ENCODE peak calls at places on chromosomes 2 and 18, in five cellular contexts. X is spleen, Z is fibroblast of lung, U is ascending aorta, P is PC-3. A is an unnamed sample. For H3K4me1, the result is how much of the 10 kb centered on the place peaks cover.

GRCh38 chr2:60167089-60167488 is 386.4 kb downstream of the BCL11A start:
- DNase-seq in X (no peak), Z (no peak), U (no peak), P (no peak), A (no peak)

GRCh38 chr2:101442042-101442666 is 32.8 kb downstream of the RFX8 start:
- DNase-seq in X (no peak), Z (peak), U (no peak), P (peak), A (no peak)

GRCh38 chr2:102058293-102058833 is 66.6 kb downstream of the IL1R2 start:
- DNase-seq in X (no peak), Z (no peak), U (no peak), P (no peak), A (no peak)

GRCh38 chr2:206665251-206665650 is 23.0 kb downstream of the FAM237A start:
- DNase-seq in X (no peak), Z (no peak), U (no peak), P (no peak), A (no peak)

GRCh38 chr2:176151199-176152099 is at the start of gene HOXD4:
- DNase-seq in X (no peak), Z (peak), U (peak), P (no peak), A (no peak)

GRCh38 chr2:767440-767839 is 90.2 kb upstream of the TMEM18 start:
- DNase-seq in X (no peak), Z (no peak), U (no peak), P (no peak), A (no peak)

GRCh38 chr2:172465417-172466334 is 38.3 kb downstream of the ITGA6 start:
- DNase-seq in X (peak), Z (peak), U (peak), P (peak), A (peak)

GRCh38 chr18:62631173-62631572 is 84.2 kb upstream of the PHLPP1 start:
- DNase-seq in X (no peak), Z (no peak), U (no peak), P (no peak), A (no peak)

GRCh38 chr2:149236413-149236812 is 94.0 kb upstream of the LYPD6 start:
- DNase-seq in X (no peak), Z (no peak), U (no peak), P (no peak), A (no peak)

GRCh38 chr18:26549486-26550435 is 1.4 kb upstream of the KCTD1 start:
- DNase-seq in X (peak), Z (peak), U (peak), P (peak), A (peak)

GRCh38 chr2:110679337-110679707 is 1.5 kb upstream of the BUB1 start:
- DNase-seq in X (no peak), Z (peak), U (no peak), P (peak), A (no peak)

GRCh38 chr2:94990956-94991355 is 34.6 kb upstream of the MAL start:
- DNase-seq in X (no peak), Z (no peak), U (peak), P (no peak), A (peak)

GRCh38 chr18:45764000-45764686 is 40.2 kb downstream of the SLC14A1 start:
- DNase-seq in X (no peak), Z (no peak), U (no peak), P (peak), A (no peak)

GRCh38 chr2:17800219-17800618 is 16.0 kb upstream of the MSGN1 start:
- DNase-seq in X (no peak), Z (no peak), U (no peak), P (no peak), A (no peak)

GRCh38 chr2:61055557-61055956 is 10.1 kb upstream of the SANBR start:
- DNase-seq in X (no peak), Z (no peak), U (no peak), P (no peak), A (no peak)

GRCh38 chr18:35740616-35741015 is 159.1 kb downstream of the GALNT1 start:
- DNase-seq in X (no peak), Z (peak), U (no peak), P (no peak), A (no peak)

GRCh38 chr18:48959921-48960920 is 9.5 kb upstream of the SMAD7 start:
- DNase-seq in X (peak), Z (peak), U (no peak), P (no peak), A (no peak)

GRCh38 chr2:39356922-39357639 is 80.0 kb downstream of the MAP4K3 start:
- DNase-seq in X (no peak), Z (no peak), U (no peak), P (no peak), A (no peak)

GRCh38 chr2:212114489-212114888 is 424.1 kb downstream of the ERBB4 start:
- DNase-seq in X (no peak), Z (no peak), U (no peak), P (no peak), A (no peak)

GRCh38 chr18:25661836-25662235 is 309.9 kb upstream of the ZNF521 start:
- DNase-seq in X (no peak), Z (no peak), U (no peak), P (no peak), A (no peak)

DNA sequence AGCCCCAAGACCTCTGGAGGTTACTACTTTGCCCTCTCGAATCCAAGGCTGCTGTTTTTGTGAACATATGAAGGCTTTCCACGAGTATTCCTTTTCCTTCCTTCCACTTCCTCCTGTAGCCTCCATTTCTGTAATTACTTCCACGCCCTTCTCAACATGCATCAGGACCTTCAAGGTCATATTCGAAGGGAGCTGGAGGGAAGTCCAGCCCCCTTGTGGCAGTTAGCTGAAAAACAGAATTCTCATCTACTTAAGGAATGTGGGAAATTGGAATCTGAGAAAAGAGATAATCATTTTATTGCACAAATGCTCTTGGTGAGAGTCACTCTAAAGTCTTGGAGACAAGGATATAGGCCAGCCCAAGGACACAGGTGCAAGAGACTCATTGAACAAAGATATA is 1000.2 kb downstream of the TDRD15 start:
- DNase-seq in X (no peak), Z (no peak), U (no peak), P (no peak), A (no peak)
- TF ChIP-seq CTCF in X (no peak), Z (no peak), U (no peak), P (no peak), A (no peak)

GRCh38 chr2:75432761-75433361 is 127.9 kb downstream of the EVA1A start:
- DNase-seq in X (peak), Z (peak), U (no peak), P (no peak), A (peak)

GRCh38 chr2:75429036-75429435 is 131.7 kb downstream of the EVA1A start:
- DNase-seq in X (peak), Z (no peak), U (no peak), P (no peak), A (no peak)

GRCh38 chr2:75431757-75432156 is 129.0 kb downstream of the EVA1A start:
- DNase-seq in X (peak), Z (no peak), U (no peak), P (peak), A (no peak)

GRCh38 chr2:75428627-75429026 is 132.1 kb downstream of the EVA1A start:
- DNase-seq in X (peak), Z (no peak), U (no peak), P (no peak), A (no peak)

GRCh38 chr2:75431276-75431675 is 129.5 kb downstream of the EVA1A start:
- DNase-seq in X (no peak), Z (no peak), U (no peak), P (no peak), A (no peak)
- H3K4me3 ChIP-seq in X (no peak), Z (no peak), U (no peak), P (no peak), A (no peak)

DNA sequence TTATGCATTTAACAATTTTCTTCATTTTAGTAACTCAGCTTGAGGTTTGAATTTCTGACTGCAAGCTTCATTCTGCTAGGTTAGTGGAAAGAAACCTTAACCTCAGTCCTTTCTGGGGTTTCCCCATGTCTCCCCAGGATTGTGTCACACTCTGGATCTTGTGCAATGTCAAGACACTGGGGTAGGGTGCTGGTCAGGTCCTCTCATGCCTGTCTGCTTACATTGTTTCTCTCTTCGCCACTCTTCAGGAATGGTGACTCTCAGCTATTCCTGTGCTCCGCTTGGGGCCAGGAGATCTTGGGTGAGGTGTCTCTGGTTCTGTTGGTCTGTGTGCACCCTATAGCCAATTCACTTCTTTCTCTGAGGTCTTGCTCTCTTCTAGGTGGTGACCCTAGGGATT is 23.9 kb downstream of the CTLA4 start:
- DNase-seq in X (no peak), Z (no peak), U (peak), P (no peak), A (no peak)
- H3K4me1 ChIP-seq in X (under half), Z (under half), U (under half), P (under half), A (under half)

GRCh38 chr2:183088061-183088460 is 9.5 kb downstream of the DUSP19 start:
- DNase-seq in X (no peak), Z (no peak), U (no peak), P (no peak), A (no peak)

GRCh38 chr2:183089192-183089851 is 10.8 kb downstream of the DUSP19 start:
- DNase-seq in X (no peak), Z (no peak), U (no peak), P (no peak), A (no peak)

GRCh38 chr2:183091318-183091953 is 12.9 kb downstream of the DUSP19 start:
- DNase-seq in X (no peak), Z (no peak), U (no peak), P (no peak), A (no peak)

GRCh38 chr2:183091954-183092345 is 13.4 kb downstream of the DUSP19 start:
- DNase-seq in X (no peak), Z (no peak), U (no peak), P (no peak), A (no peak)

DNA sequence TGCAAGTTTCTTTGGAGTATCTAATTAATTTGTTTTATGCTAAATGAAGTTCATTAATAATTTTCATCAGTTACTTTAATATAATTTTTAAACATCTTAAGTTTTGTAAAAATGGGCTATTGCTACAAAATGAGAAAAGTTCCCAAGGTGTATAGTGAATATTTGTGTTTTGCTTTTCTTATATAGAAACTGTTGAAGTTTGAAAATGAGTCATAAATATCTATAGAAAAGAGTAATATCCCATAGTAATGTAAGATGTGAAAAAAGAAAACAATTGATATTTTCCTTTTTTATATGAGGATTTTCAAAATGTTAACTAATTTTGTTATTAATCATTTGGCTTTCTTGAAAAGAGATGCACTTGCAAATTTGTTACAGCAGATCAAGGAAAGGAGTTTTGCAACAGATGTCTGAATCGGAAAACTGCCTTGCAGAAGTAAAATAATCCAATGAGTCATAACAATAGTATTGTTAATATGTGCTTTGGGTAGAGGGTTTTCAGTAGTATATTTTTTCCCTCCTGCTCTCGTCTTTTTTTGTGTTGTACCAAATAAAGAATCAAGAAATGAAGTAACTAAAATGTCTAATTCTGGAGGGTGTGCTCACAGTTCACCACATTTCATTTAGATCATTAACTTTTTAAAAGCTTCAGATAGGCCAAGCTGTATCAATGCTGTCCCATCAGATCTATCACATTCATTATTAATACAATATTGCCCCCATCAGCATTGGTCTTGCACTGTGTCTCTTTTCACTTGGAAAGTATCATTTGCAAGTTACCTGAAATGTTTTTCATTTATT is 15.5 kb downstream of the DUSP19 start:
- DNase-seq in X (no peak), Z (peak), U (no peak), P (peak), A (no peak)
- TF ChIP-seq CTCF in X (no peak), Z (no peak), U (no peak), P (peak), A (peak)

GRCh38 chr2:47457268-47457667 is 54.3 kb downstream of the MSH2 start:
- DNase-seq in X (no peak), Z (no peak), U (no peak), P (no peak), A (no peak)
- H3K4me3 ChIP-seq in X (no peak), Z (no peak), U (no peak), P (no peak), A (no peak)

A was measured in left lung.